ENCODE peak calls at places on chromosomes 6 and 20, in ten cellular contexts. Q is left colon; U is NCI-H146; P is WERI-Rb-1; M is omental fat pad; C is neural crest cell; L is effector CD4-positive, alpha-beta T cell; X is NCI-H460; V is NT2/D1; I is stimulated activated CD4-positive, alpha-beta T cell treated with anti-CD3 and anti-CD28 coated beads, Interleukin-4, amount 100 ng/mL, for 24 hours. Y is an unnamed sample.

GRCh38 chr6:119224095-119224701 is 125.4 kb downstream of the MAN1A1 start:
- DNase-seq in Q (no peak), U (no peak), P (no peak), M (no peak), C (no peak), L (no peak), X (no peak), V (no peak), I (no peak), Y (no peak)

GRCh38 chr20:8787090-8787489 is 281.8 kb upstream of the PLCB4 start:
- DNase-seq in Q (peak), U (peak), P (no peak), M (no peak), C (no peak), L (no peak), X (no peak), V (no peak), I (no peak), Y (no peak)

GRCh38 chr6:15430947-15431405 is 185.1 kb downstream of the JARID2 start:
- DNase-seq in Q (no peak), U (no peak), P (no peak), M (no peak), C (no peak), L (no peak), X (no peak), V (no peak), I (no peak), Y (no peak)

GRCh38 chr20:46062621-46063020 is 27.1 kb downstream of the NCOA5 start:
- DNase-seq in Q (no peak), U (no peak), P (no peak), M (no peak), C (no peak), L (no peak), X (no peak), V (no peak), I (no peak), Y (no peak)

GRCh38 chr6:110255356-110255755 is 75.1 kb downstream of the CDC40 start:
- DNase-seq in Q (peak), U (no peak), P (no peak), M (no peak), C (peak), L (no peak), X (peak), V (no peak), I (no peak), Y (no peak)

GRCh38 chr6:112802154-112802553 is 455.0 kb downstream of the RFPL4B start:
- DNase-seq in Q (no peak), U (no peak), P (no peak), M (no peak), C (no peak), L (no peak), X (no peak), V (no peak), I (no peak), Y (no peak)

GRCh38 chr6:134026597-134026996 is 25.8 kb downstream of the SLC2A12 start:
- DNase-seq in Q (no peak), U (no peak), P (no peak), M (no peak), C (no peak), L (no peak), X (no peak), V (no peak), I (no peak), Y (no peak)

GRCh38 chr6:52725133-52725529 is 38.1 kb downstream of the GSTA2 start:
- DNase-seq in Q (no peak), U (peak), P (no peak), M (no peak), C (no peak), L (no peak), X (no peak), V (no peak), I (no peak), Y (no peak)

GRCh38 chr6:4603291-4603690 is 172.9 kb upstream of the CDYL start:
- DNase-seq in Q (no peak), U (no peak), P (no peak), M (no peak), C (no peak), L (no peak), X (no peak), V (no peak), I (no peak), Y (no peak)

GRCh38 chr20:39605908-39606307 is 643.8 kb downstream of the DHX35 start:
- DNase-seq in Q (no peak), U (no peak), P (no peak), M (no peak), C (no peak), L (no peak), X (no peak), V (no peak), I (no peak), Y (no peak)

GRCh38 chr6:114282268-114282667 is 60.6 kb downstream of the HS3ST5 start:
- DNase-seq in Q (no peak), U (no peak), P (no peak), M (no peak), C (no peak), L (no peak), X (no peak), V (no peak), I (no peak), Y (no peak)

GRCh38 chr20:3406481-3407425 is 716 bp downstream of the DNAAF9 start:
- DNase-seq in Q (peak), U (peak), P (peak), M (no peak), C (peak), L (no peak), X (peak), V (no peak), I (no peak), Y (peak)

GRCh38 chr20:57104711-57105110 is 161.7 kb downstream of the BMP7 start:
- DNase-seq in Q (no peak), U (no peak), P (no peak), M (no peak), C (no peak), L (no peak), X (no peak), V (no peak), I (no peak), Y (no peak)

GRCh38 chr6:116536216-116536621 is 9.3 kb downstream of the TRAPPC3L start:
- DNase-seq in Q (no peak), U (peak), P (peak), M (no peak), C (peak), L (peak), X (peak), V (no peak), I (peak), Y (no peak)

GRCh38 chr6:113147544-113147943 is 709.6 kb upstream of the MARCKS start:
- DNase-seq in Q (no peak), U (no peak), P (no peak), M (no peak), C (no peak), L (no peak), X (no peak), V (no peak), I (no peak), Y (no peak)

Y was measured in naive thymus-derived CD8-positive, alpha-beta T cell.